ENCODE peak calls at places on chromosomes 6 and 20, in ten cellular contexts. B is HL-60; A is cardiac fibroblast; F is choroid plexus epithelial cell; Z is ascending aorta; I is mucosa of descending colon; J is bronchial epithelial cell; Y is progenitor cell of endocrine pancreas; U is CD8-positive, alpha-beta T cell; H is lower lobe of right lung. C is an unnamed sample.

GRCh38 chr6:64680446-64680845 is 1026.6 kb downstream of the EYS start:
- DNase-seq in B (no peak), A (peak), F (peak), Z (no peak), I (no peak), J (peak), Y (no peak), U (no peak), H (no peak), C (no peak)

GRCh38 chr20:38075161-38075998 is 41.8 kb downstream of the RPRD1B start:
- DNase-seq in B (no peak), A (no peak), F (peak), Z (no peak), I (no peak), J (no peak), Y (no peak), U (no peak), H (no peak), C (no peak)

GRCh38 chr6:145080651-145081050 is 654.7 kb downstream of the EPM2A start:
- DNase-seq in B (no peak), A (no peak), F (no peak), Z (no peak), I (no peak), J (no peak), Y (no peak), U (no peak), H (no peak), C (no peak)

GRCh38 chr6:26536571-26537159 is 1.5 kb upstream of the HMGN4 start:
- DNase-seq in B (peak), A (peak), F (peak), Z (no peak), I (peak), J (no peak), Y (no peak), U (peak), H (no peak), C (no peak)

GRCh38 chr6:96330884-96331283 is 190.7 kb upstream of the UFL1 start:
- DNase-seq in B (no peak), A (no peak), F (no peak), Z (no peak), I (no peak), J (no peak), Y (no peak), U (no peak), H (no peak), C (no peak)

GRCh38 chr6:61869632-61870400 is 416.2 kb downstream of the KHDRBS2 start:
- DNase-seq in B (no peak), A (no peak), F (no peak), Z (no peak), I (no peak), J (no peak), Y (no peak), U (no peak), H (no peak), C (no peak)

GRCh38 chr6:155481215-155481614 is 25.6 kb upstream of the NOX3 start:
- DNase-seq in B (no peak), A (peak), F (peak), Z (no peak), I (no peak), J (no peak), Y (no peak), U (no peak), H (no peak), C (no peak)

GRCh38 chr20:17938889-17939619 is 29.5 kb downstream of the SNX5 start:
- DNase-seq in B (peak), A (peak), F (peak), Z (peak), I (peak), J (peak), Y (peak), U (peak), H (peak), C (no peak)

GRCh38 chr6:79461205-79461604 is 76.0 kb downstream of the LCA5 start:
- DNase-seq in B (no peak), A (peak), F (no peak), Z (no peak), I (no peak), J (no peak), Y (no peak), U (no peak), H (no peak), C (no peak)

GRCh38 chr6:6243846-6244245 is 76.6 kb downstream of the F13A1 start:
- DNase-seq in B (no peak), A (no peak), F (no peak), Z (no peak), I (peak), J (no peak), Y (no peak), U (no peak), H (no peak), C (no peak)

GRCh38 chr6:144330588-144330987 is 45.5 kb downstream of the UTRN start:
- DNase-seq in B (no peak), A (no peak), F (no peak), Z (no peak), I (peak), J (peak), Y (peak), U (no peak), H (peak), C (no peak)

DNA sequence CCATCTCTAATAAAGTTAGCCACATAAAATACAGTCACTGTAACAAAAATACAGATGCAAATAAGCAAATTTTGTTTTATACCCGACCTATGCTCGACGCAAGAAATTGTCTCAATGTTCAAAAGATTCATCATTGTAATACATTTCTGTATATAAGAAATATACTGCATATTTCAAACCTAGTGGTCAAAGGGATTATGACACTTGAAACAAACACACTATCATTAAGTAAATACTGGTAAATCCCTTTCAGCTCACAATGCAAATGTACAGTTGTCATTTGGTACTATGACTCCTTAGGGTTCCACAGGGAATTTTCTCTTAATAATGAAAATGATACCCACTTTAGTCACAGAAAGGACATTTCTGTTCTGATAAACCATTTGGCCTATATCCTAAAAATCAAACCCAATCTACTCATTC is 2.2 kb downstream of the HIVEP2 start:
- DNase-seq in B (no peak), A (peak), F (peak), Z (no peak), I (no peak), J (peak), Y (no peak), U (no peak), H (no peak), C (no peak)
- TF ChIP-seq CTCF in B (peak), A (peak), F (peak), Z (peak), I (peak), J (peak), Y (peak), U (peak), H (peak), C (peak)

GRCh38 chr6:33416386-33417126 is 1.4 kb downstream of the CUTA start:
- DNase-seq in B (no peak), A (no peak), F (no peak), Z (no peak), I (no peak), J (no peak), Y (no peak), U (no peak), H (no peak), C (no peak)

GRCh38 chr6:33413200-33413599 is 2.4 kb downstream of the PHF1 start:
- DNase-seq in B (no peak), A (no peak), F (no peak), Z (no peak), I (no peak), J (no peak), Y (no peak), U (no peak), H (no peak), C (no peak)

GRCh38 chr6:33413601-33414120 is 2.8 kb downstream of the PHF1 start:
- DNase-seq in B (no peak), A (no peak), F (no peak), Z (no peak), I (no peak), J (no peak), Y (no peak), U (no peak), H (no peak), C (no peak)

GRCh38 chr6:33415831-33416230 is 2.1 kb downstream of the CUTA start:
- DNase-seq in B (no peak), A (no peak), F (no peak), Z (no peak), I (no peak), J (no peak), Y (no peak), U (no peak), H (no peak), C (no peak)

GRCh38 chr6:33414592-33415271 is 3.2 kb downstream of the CUTA start:
- DNase-seq in B (peak), A (peak), F (no peak), Z (no peak), I (no peak), J (no peak), Y (no peak), U (no peak), H (no peak), C (no peak)
- TF ChIP-seq CTCF in B (peak), A (peak), F (peak), Z (no peak), I (no peak), J (peak), Y (peak), U (peak), H (no peak), C (peak)

DNA sequence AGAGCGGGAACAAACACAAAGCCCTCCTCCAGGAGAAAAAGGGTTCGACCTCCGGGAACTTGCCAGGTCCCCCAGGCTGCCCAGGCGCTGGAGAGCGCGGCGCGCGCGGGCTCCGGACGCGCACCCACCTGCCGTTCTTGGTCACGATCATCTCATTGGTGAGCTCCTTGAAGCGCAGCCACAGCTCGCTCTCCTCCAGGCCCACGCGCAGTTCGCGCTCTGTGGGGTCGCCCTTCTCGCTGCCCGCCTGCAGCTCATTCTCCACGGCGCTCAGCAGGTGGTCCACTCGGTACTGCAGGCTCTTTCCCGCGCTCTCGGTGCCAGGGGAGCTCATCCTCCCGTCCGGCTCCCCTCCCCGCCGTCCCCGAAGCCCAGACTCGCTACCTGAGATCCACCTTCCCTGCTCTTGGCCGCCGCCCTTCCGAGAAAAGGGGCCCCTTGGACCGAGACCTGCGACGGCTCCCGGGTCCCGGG is 356 bp downstream of the TBXT start:
- DNase-seq in B (no peak), A (no peak), F (no peak), Z (no peak), I (no peak), J (no peak), Y (no peak), U (no peak), H (no peak), C (no peak)
- TF ChIP-seq CTCF in B (no peak), A (no peak), F (no peak), Z (no peak), I (no peak), J (no peak), Y (no peak), U (no peak), H (no peak), C (no peak)

GRCh38 chr6:72083976-72084375 is 197.6 kb downstream of the RIMS1 start:
- DNase-seq in B (no peak), A (no peak), F (no peak), Z (no peak), I (no peak), J (no peak), Y (no peak), U (no peak), H (no peak), C (no peak)

GRCh38 chr6:72080260-72080941 is 194.1 kb downstream of the RIMS1 start:
- DNase-seq in B (no peak), A (no peak), F (no peak), Z (no peak), I (no peak), J (no peak), Y (no peak), U (no peak), H (no peak), C (no peak)

GRCh38 chr6:72081880-72082279 is 195.5 kb downstream of the RIMS1 start:
- DNase-seq in B (no peak), A (no peak), F (no peak), Z (no peak), I (no peak), J (no peak), Y (no peak), U (no peak), H (no peak), C (no peak)

DNA sequence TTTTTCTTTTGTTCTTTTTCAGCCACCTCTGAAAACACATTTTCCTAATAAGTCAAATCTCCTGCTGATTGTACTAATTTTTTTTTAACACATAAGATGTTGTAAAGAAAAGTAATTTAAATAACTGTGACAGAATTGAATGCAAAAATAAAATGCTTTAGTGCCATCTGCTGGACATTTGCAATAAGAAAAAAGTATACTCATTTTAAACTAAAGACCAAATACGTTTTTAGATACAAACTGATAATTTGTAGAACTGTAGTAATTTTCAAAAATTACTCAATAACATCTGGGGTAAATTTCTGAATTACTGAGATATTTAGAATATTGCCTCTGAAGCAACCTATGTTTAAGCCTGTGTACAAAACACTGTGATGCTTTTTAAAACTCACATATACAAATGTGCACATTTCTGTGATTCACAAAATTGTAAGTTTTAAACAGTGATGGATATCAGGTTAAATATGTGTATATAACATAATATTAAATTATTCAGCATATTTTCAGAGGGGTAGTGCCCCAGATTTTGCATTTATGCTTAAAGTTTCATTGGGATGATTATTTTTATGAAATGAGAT is 198.7 kb downstream of the RIMS1 start:
- DNase-seq in B (no peak), A (peak), F (peak), Z (no peak), I (no peak), J (peak), Y (no peak), U (no peak), H (no peak), C (no peak)
- TF ChIP-seq CTCF in B (no peak), A (peak), F (peak), Z (peak), I (no peak), J (peak), Y (peak), U (no peak), H (peak), C (peak)

DNA sequence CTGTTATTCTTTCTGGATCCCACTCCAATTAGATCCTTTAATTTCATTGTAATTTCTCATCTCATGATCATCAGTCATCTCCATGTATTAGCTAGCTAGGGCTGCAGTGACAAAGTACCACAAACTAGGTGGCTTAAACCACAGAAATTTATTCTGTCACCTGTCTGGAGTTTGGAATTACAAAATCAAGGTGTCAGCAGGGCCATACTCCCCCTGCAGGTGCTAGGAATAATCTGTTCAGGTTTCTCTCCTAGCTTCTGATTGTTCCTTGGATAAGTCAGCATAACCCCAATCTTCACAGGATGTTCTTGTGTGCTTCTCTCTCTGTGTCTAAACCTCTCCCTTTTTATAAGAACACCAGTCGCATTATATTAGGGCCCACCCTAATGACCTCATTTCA is 40.4 kb downstream of the BEND6 start:
- DNase-seq in B (no peak), A (no peak), F (no peak), Z (no peak), I (no peak), J (no peak), Y (no peak), U (no peak), H (no peak), C (no peak)
- TF ChIP-seq CTCF in B (no peak), A (no peak), F (peak), Z (no peak), I (no peak), J (peak), Y (no peak), U (no peak), H (no peak), C (peak)

DNA sequence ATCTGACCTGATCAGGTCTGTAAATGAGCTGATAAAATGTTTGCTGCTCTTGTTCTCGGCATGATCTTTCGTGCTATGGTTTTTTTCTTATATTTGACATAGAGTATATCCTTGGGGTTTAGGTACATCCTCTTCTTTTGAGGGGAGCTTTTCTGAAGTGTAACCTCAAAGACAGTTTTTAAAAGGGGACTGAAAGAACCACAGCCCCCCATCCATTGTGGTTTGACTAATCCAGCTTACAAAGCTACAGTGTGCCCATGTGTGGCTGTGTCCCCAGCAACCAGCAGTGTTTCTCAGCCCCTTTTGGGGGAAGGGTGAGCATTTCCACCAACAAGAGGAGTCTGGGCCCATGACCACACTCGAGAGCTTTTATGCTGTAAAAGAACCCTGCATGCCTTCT is 265.9 kb downstream of the SLC24A3 start:
- DNase-seq in B (no peak), A (no peak), F (no peak), Z (no peak), I (no peak), J (no peak), Y (no peak), U (no peak), H (no peak), C (no peak)
- TF ChIP-seq CTCF in B (no peak), A (no peak), F (no peak), Z (no peak), I (no peak), J (no peak), Y (no peak), U (no peak), H (no peak), C (no peak)

DNA sequence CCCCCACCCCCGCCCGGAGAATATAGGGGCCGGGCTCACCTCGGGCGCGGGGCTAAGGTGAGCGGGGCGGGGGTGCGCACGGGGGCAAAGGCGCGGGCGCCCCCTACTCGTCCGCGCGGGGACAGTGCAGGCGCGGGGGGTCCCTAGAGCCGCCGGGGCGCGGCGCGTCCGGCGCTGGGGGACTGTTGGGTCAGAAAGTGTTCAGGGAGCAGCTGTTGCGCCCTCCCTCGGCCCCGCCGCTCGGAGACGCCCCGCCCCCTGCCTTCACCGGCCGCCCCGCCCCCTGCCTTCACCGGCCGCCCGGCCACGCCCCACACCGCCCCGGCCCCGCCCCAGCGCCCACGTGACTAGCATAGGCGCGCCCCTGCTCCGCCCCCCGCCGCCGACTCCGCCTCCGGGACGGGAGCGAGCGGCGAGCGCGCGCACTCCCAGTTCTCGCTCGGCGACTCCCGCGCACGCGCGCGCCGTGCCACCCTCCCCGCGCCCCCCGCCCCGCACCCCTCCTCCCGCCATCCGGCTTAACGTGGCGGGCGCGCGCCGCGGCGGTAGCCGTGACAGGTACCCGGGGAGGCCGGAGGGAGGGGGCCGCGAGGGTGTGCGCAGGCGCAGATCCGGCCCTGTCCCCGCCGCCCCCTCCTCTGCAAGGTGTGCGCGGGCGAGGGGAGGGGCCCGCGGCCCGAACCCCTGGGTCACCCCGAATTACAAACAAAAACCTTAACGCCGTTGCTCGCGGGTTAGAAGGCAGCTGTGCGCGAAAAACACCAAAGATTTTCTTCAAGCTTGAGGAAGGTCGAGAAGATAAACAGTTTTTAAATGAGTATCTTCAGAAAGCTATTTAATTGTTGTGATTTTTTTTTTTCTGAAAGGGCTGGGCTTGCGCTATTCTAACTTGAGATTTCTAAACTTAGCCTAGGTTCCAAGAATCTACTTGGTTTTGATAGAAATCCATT is 704 bp upstream of the ZNF217 start:
- DNase-seq in B (peak), A (peak), F (peak), Z (peak), I (peak), J (peak), Y (peak), U (peak), H (peak), C (peak)
- TF ChIP-seq CTCF in B (no peak), A (no peak), F (no peak), Z (no peak), I (no peak), J (peak), Y (peak), U (no peak), H (peak), C (peak)

GRCh38 chr20:2298116-2298515 is 2.3 kb downstream of the TGM3 start:
- DNase-seq in B (no peak), A (no peak), F (no peak), Z (no peak), I (no peak), J (no peak), Y (no peak), U (no peak), H (no peak), C (peak)
- TF ChIP-seq CTCF in B (no peak), A (no peak), F (no peak), Z (no peak), I (no peak), J (no peak), Y (no peak), U (no peak), H (no peak), C (no peak)

GRCh38 chr6:99614430-99615161 is 8.0 kb downstream of the PRDM13 start:
- DNase-seq in B (no peak), A (no peak), F (no peak), Z (no peak), I (no peak), J (no peak), Y (no peak), U (no peak), H (peak), C (peak)
- TF ChIP-seq CTCF in B (no peak), A (no peak), F (no peak), Z (no peak), I (no peak), J (no peak), Y (peak), U (no peak), H (no peak), C (peak)

C was measured in chondrocyte.